ENCODE peak calls at places on chromosomes 16 and 17, in ten cellular contexts. R is mammary epithelial cell, Z is Caco-2, W is spleen, U is stomach, C is tibial nerve, Y is GM23338, M is cardiac muscle cell, B is gastrocnemius medialis, X is fibroblast of lung. E is an unnamed sample. For H3K4me1, the result is how much of the 10 kb centered on the place peaks cover.

GRCh38 chr16:13779676-13780075 is 140.3 kb upstream of the ERCC4 start:
- DNase-seq in W (no peak), R (no peak), X (no peak), Y (no peak), U (no peak), M (no peak), Z (no peak), C (no peak), B (no peak), E (no peak)

GRCh38 chr17:40362696-40363479 is 1.6 kb downstream of the GJD3 start:
- DNase-seq in C (no peak), Y (peak), M (peak), B (no peak), R (peak), W (peak), Z (peak), X (peak), U (peak), E (peak)

GRCh38 chr17:67608691-67609090 is 109.0 kb upstream of the NOL11 start:
- DNase-seq in M (no peak), B (no peak), R (peak), X (peak), Z (no peak), W (no peak), C (no peak), Y (no peak), U (no peak), E (no peak)

GRCh38 chr17:3685174-3685812 is 10.7 kb downstream of the P2RX5 start:
- DNase-seq in Y (no peak), Z (no peak), U (no peak), W (no peak), M (no peak), X (no peak), C (no peak), B (no peak), R (peak), E (no peak)

GRCh38 chr17:62179525-62180161 is 114.6 kb upstream of the MED13 start:
- DNase-seq in B (no peak), W (no peak), U (no peak), Y (no peak), C (no peak), Z (peak), M (no peak), X (peak), R (peak), E (no peak)

GRCh38 chr17:27888072-27888471 is 5.1 kb downstream of the LYRM9 start:
- DNase-seq in Y (no peak), W (no peak), C (no peak), R (no peak), M (no peak), Z (no peak), B (no peak), U (no peak), X (no peak), E (no peak)

GRCh38 chr17:51850206-51850605 is 308.3 kb downstream of the CA10 start:
- DNase-seq in W (no peak), U (no peak), Z (no peak), C (no peak), B (no peak), R (no peak), X (no peak), M (no peak), Y (peak), E (no peak)

GRCh38 chr16:87358250-87358649 is 25.3 kb downstream of the FBXO31 start:
- DNase-seq in M (no peak), W (no peak), R (no peak), C (no peak), U (no peak), Y (no peak), B (peak), Z (no peak), X (no peak), E (no peak)

GRCh38 chr16:6880263-6880662 is 452.4 kb upstream of the RBFOX1 start:
- DNase-seq in M (no peak), X (no peak), U (no peak), C (no peak), R (no peak), B (no peak), Z (peak), W (no peak), Y (no peak), E (no peak)

GRCh38 chr17:35731239-35731931 is at the start of gene RASL10B:
- DNase-seq in Y (peak), U (peak), M (peak), W (no peak), C (no peak), Z (peak), R (no peak), X (peak), B (peak), E (peak)

GRCh38 chr17:67548693-67549092 is 169.0 kb upstream of the NOL11 start:
- DNase-seq in U (no peak), Z (no peak), M (no peak), W (no peak), B (no peak), Y (no peak), R (no peak), X (no peak), C (no peak), E (no peak)

GRCh38 chr16:85612191-85612800 is 826 bp upstream of the GSE1 start:
- DNase-seq in B (peak), W (peak), C (peak), X (peak), Z (peak), M (peak), Y (no peak), R (peak), U (peak), E (peak)

GRCh38 chr16:57732683-57733082 is 2.9 kb upstream of the KATNB1 start:
- DNase-seq in Z (no peak), B (no peak), Y (no peak), M (no peak), R (no peak), W (peak), X (no peak), U (no peak), C (no peak), E (no peak)

GRCh38 chr16:80656161-80656560 is 115.4 kb downstream of the DYNLRB2 start:
- DNase-seq in M (no peak), W (no peak), B (no peak), U (no peak), C (no peak), X (no peak), R (no peak), Y (no peak), Z (no peak), E (no peak)

GRCh38 chr16:9068886-9069285 is 22.6 kb upstream of the HAPSTR1 start:
- DNase-seq in X (no peak), W (no peak), M (no peak), Y (no peak), U (no peak), C (no peak), B (no peak), R (peak), Z (no peak), E (no peak)

DNA sequence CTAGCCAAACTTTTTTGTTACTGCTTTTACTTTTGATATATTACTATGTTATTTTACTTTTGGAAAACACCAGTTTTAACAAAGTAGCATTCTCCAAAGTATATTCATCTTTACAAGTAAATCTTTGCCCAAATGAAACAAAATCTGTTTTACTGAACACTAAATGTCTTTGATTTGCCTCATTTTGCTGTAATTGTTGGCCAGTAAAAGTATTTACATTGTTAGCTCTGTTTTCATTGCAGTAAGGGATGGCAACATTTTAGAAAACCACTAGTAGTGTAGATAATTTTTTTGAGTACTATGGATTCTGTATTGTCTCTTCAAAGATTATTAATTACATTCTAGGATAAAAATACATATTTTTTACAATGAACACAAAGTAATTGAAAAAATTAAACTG is 10.6 kb downstream of the SNTB2 start:
- DNase-seq in Z (no peak), M (no peak), W (no peak), B (no peak), C (no peak), R (no peak), U (no peak), X (no peak), Y (no peak), E (no peak)
- TF ChIP-seq CTCF in Z (no peak), M (no peak), W (no peak), B (no peak), C (no peak), R (no peak), U (no peak), X (no peak), Y (no peak), E (no peak)

GRCh38 chr16:10581507-10581906 is 1.1 kb upstream of the EMP2 start:
- DNase-seq in R (no peak), W (no peak), X (peak), Y (no peak), M (no peak), C (no peak), B (no peak), U (no peak), Z (no peak), E (no peak)

GRCh38 chr16:10579575-10579964 is 828 bp downstream of the EMP2 start:
- DNase-seq in C (no peak), R (peak), X (no peak), B (no peak), Z (no peak), M (no peak), Y (no peak), W (no peak), U (no peak), E (no peak)

GRCh38 chr16:10578474-10579316 is 1.7 kb downstream of the EMP2 start:
- DNase-seq in U (peak), R (peak), X (no peak), Z (no peak), B (no peak), C (no peak), W (no peak), M (peak), Y (no peak), E (peak)

GRCh38 chr16:10577305-10578202 is 2.8 kb downstream of the EMP2 start:
- DNase-seq in R (no peak), X (no peak), Y (peak), M (peak), Z (no peak), U (no peak), B (peak), W (no peak), C (no peak), E (peak)

DNA sequence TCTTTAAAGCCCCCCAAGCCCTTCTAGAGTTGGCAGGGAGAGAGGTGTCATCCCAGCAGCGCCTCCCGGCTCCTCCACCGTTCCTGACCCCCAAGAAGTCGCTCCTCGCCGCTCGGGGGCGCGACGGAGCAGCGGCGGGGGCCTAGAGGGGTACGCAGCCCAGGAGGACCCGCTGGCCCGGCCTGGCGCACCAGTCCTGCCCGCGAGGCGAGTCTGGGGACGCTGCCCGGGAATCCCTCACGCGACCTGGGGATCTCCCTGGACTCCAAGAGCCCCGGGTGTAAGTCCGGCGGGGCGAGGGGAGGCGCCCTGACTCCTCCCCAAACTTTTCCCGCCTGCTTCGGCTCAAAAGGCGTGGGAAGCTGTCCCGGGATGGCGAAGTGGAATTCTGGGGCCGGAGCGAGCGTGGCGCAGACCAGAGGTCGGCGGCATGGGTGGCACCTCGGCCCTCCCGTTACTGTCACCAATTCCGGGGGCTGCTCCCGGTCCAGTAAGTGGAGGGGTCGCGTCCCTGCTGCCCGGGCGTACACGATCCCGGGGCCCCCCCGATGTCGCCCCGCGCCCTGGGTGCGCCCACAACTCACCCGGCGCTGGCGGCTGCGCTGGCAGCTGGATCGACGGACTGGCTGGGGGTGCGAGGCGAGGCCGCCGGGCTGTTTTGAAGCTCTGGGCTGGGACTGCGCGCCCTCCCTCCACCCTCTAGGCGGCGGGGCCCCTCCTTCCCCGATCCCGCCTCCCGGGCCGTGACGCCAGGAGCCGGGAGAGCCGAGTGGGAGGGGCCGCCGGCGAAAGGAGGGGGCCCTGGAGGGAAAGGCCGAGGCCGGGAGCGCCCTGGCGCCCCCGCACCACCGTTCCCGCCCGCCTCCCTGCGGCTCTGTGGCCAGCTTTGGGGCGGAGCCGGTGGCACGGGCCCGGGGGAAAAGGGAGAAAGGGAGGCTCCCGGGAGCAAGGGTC is at the start of gene EMP2:
- DNase-seq in M (peak), W (peak), X (peak), U (peak), Y (peak), Z (peak), R (peak), B (peak), C (peak), E (peak)
- H3K4me1 ChIP-seq in M (under half), W (under half), X (under half), U (under half), Y (under half), Z (under half), R (under half), B (half or more), C (under half), E (under half)

DNA sequence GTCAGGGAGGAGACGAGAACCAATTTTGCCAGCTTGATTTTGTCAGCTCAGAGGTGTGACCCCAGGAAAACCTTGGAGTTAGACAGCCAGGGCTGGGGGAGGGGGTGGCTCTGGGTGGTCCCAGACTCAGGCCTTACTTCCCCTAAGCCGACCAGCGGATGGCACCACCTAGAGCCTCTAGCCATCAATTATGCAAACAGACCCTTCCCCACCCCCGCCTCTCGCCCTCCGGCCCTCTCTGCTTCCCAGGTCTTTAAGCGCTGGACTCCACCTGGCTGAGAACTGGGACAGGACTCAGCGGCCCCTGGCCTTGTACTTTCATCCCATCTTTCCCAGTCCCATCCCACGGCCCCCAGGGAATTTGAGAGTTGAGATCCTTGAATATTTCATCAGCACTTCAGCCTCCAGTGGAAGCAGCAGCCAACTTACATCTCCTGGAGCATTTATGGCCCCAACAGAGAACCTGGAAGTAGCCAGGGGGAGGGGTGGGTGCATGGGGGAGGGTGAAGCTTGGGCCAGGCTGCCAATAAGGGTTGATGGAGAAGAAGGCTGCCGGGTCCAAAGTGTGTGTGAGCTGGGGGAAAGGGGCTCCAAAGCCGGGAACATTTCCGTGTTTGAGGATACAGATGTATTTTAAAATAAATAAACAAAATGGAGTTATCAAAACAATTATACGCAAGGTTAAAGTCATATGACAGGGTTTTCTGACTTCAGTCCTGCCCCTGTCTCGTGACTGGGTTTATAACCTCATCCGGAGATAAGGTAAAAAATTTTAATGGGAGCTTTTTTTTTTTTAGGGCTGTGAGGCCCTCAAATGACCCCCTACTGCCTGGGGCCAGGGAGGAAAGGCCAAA is 7.5 kb upstream of the JUP start:
- DNase-seq in U (no peak), C (no peak), Z (peak), Y (peak), B (no peak), W (no peak), M (peak), R (no peak), X (peak), E (no peak)
- H3K4me3 ChIP-seq in U (no peak), C (no peak), Z (peak), Y (peak), B (no peak), W (no peak), M (peak), R (peak), X (no peak), E (no peak)

GRCh38 chr17:48258317-48258716 is 150.8 kb downstream of the SNX11 start:
- DNase-seq in C (no peak), Y (no peak), Z (no peak), U (no peak), R (no peak), M (no peak), X (no peak), W (no peak), B (no peak), E (no peak)

GRCh38 chr17:48259710-48260291 is 152.2 kb downstream of the SNX11 start:
- DNase-seq in M (peak), Y (peak), R (peak), U (no peak), B (no peak), C (no peak), W (no peak), Z (no peak), X (peak), E (no peak)

GRCh38 chr17:48262982-48263586 is 155.5 kb downstream of the SNX11 start:
- DNase-seq in B (no peak), U (no peak), R (no peak), Z (no peak), X (peak), Y (no peak), C (no peak), M (peak), W (no peak), E (no peak)

GRCh38 chr17:48261297-48261880 is 153.8 kb downstream of the SNX11 start:
- DNase-seq in Z (peak), W (no peak), B (no peak), U (no peak), Y (peak), M (peak), R (no peak), C (no peak), X (peak), E (peak)
- TF ChIP-seq CTCF in Z (peak), W (no peak), B (no peak), U (no peak), Y (peak), M (peak), R (peak), C (peak), X (peak), E (peak)

GRCh38 chr17:17934214-17934613 is 38.0 kb downstream of the TOM1L2 start:
- DNase-seq in M (no peak), X (no peak), U (no peak), R (no peak), W (no peak), C (no peak), Y (no peak), B (no peak), Z (peak), E (no peak)
- H3K4me1 ChIP-seq in M (under half), X (under half), U (under half), R (half or more), W (under half), C (under half), Y (under half), B (half or more), Z (half or more), E (under half)

GRCh38 chr17:6365187-6365943 is 69.6 kb downstream of the AIPL1 start:
- DNase-seq in U (no peak), W (no peak), R (peak), X (peak), M (no peak), B (no peak), Z (no peak), C (no peak), Y (no peak), E (no peak)
- H3K4me3 ChIP-seq in U (no peak), W (no peak), R (no peak), X (no peak), M (no peak), B (no peak), Z (no peak), C (no peak), Y (no peak), E (no peak)

DNA sequence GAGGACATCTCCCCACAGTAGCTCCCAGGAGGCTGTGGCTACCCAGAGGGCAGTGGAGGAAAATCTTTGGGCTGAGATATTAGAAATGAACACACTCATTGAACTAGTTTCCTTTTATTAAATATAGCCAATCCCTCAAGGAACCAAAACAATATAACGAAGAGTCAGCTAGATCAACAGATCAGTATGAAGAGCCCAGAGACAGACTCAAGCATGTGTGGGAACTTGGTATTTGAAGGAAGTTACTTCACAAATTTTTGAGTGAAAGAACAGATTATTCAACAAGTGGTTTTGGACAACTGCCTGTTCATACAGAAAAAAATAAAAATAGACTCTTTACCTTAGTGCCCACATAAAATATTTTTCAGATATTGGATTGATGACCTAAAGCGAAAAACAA is 183.6 kb upstream of the PMFBP1 start:
- DNase-seq in W (no peak), Z (no peak), C (no peak), Y (no peak), U (no peak), M (no peak), R (peak), X (peak), B (no peak), E (no peak)
- TF ChIP-seq CTCF in W (no peak), Z (no peak), C (no peak), Y (no peak), U (no peak), M (no peak), R (no peak), X (no peak), B (no peak), E (no peak)

DNA sequence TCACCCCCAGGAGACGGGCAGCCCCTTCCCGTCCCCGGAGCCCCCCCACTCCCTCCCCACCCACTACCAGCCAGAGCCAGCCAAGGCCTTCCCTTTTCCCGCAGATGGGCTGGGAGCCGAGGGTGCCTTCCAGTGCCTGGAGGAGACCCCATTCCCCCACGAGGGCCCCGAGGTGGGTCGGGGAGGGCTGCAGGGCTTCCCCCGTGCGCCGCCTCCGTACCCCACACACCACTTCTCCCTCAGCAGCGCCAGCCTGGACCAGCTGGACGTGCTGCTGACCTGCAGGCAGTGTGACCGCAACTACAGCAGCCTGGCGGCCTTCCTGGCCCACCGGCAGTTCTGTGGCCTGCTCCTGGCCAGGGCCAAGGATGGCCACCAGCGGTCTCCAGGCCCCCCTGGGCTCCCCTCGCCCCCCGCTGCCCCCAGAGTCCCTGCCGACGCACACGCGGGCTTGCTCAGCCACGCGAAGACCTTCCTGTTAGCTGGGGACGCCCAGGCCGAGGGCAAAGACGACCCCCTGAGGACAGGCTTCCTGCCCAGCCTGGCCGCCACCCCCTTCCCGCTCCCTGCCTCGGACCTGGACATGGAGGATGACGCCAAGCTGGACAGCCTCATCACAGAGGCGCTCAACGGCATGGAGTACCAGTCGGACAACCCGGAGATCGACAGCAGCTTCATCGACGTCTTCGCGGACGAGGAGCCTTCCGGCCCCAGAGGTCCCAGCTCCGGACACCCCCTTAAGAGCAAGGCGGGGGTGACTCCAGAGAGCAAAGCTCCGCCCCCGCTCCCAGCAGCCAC is 23.5 kb upstream of the ZFPM1 start:
- DNase-seq in X (no peak), Y (no peak), R (no peak), C (no peak), Z (no peak), W (no peak), U (no peak), M (no peak), B (no peak), E (no peak)
- H3K4me1 ChIP-seq in X (under half), Y (under half), R (under half), C (under half), Z (under half), W (under half), U (under half), M (under half), B (under half), E (under half)